ENCODE peak calls at places on chromosomes 6 and 20, in nine cellular contexts. M is nephron progenitor cell, J is neural crest cell, Y is activated B cell treated with CpG ODN at 0.5 μM for 24 hours, X is cardiac fibroblast, Z is thoracic aorta, U is left lung, Q is upper lobe of left lung, V is AG04450. P is an unnamed sample.

GRCh38 chr6:111210074-111210729 is 122.9 kb downstream of the SLC16A10 start:
- DNase-seq in M (peak), J (peak), Y (no peak), X (peak), Z (no peak), U (no peak), Q (no peak), V (peak), P (peak)

GRCh38 chr6:22526753-22527152 is 42.6 kb upstream of the HDGFL1 start:
- DNase-seq in M (no peak), J (no peak), Y (no peak), X (no peak), Z (no peak), U (no peak), Q (no peak), V (no peak), P (no peak)

GRCh38 chr6:161373905-161374451 is 100.1 kb upstream of the AGPAT4 start:
- DNase-seq in M (peak), J (peak), Y (peak), X (peak), Z (no peak), U (no peak), Q (peak), V (no peak), P (peak)

GRCh38 chr6:10425973-10426780 is 11.3 kb upstream of the TFAP2A start:
- DNase-seq in M (peak), J (no peak), Y (no peak), X (peak), Z (no peak), U (peak), Q (no peak), V (no peak), P (no peak)

GRCh38 chr6:148388477-148388876 is 45.8 kb downstream of the SASH1 start:
- DNase-seq in M (no peak), J (no peak), Y (no peak), X (no peak), Z (no peak), U (no peak), Q (no peak), V (no peak), P (no peak)

GRCh38 chr6:160421854-160422253 is 73.7 kb downstream of the SLC22A3 start:
- DNase-seq in M (no peak), J (no peak), Y (no peak), X (peak), Z (peak), U (no peak), Q (no peak), V (no peak), P (no peak)

GRCh38 chr20:24948939-24949679 is at the start of gene CST7:
- DNase-seq in M (no peak), J (no peak), Y (no peak), X (peak), Z (no peak), U (peak), Q (peak), V (no peak), P (no peak)

GRCh38 chr6:31246051-31246495 is 25.8 kb downstream of the HLA-C start:
- DNase-seq in M (peak), J (no peak), Y (no peak), X (peak), Z (no peak), U (no peak), Q (no peak), V (peak), P (no peak)

GRCh38 chr6:44651604-44652003 is 264.1 kb downstream of the CDC5L start:
- DNase-seq in M (no peak), J (no peak), Y (no peak), X (no peak), Z (no peak), U (no peak), Q (no peak), V (no peak), P (no peak)

GRCh38 chr20:36097331-36097730 is 57.2 kb upstream of the EPB41L1 start:
- DNase-seq in M (no peak), J (no peak), Y (no peak), X (peak), Z (no peak), U (no peak), Q (no peak), V (no peak), P (no peak)

GRCh38 chr6:139376604-139377218 is 2.3 kb upstream of the CITED2 start:
- DNase-seq in M (no peak), J (no peak), Y (no peak), X (peak), Z (no peak), U (no peak), Q (peak), V (no peak), P (no peak)

GRCh38 chr20:48983423-48984400 is 62.2 kb downstream of the ARFGEF2 start:
- DNase-seq in M (no peak), J (no peak), Y (no peak), X (peak), Z (no peak), U (no peak), Q (no peak), V (peak), P (no peak)

GRCh38 chr20:45067087-45067486 is 33.8 kb downstream of the KCNS1 start:
- DNase-seq in M (no peak), J (no peak), Y (no peak), X (no peak), Z (no peak), U (no peak), Q (no peak), V (no peak), P (no peak)

GRCh38 chr6:40477246-40478126 is 109.7 kb downstream of the LRFN2 start:
- DNase-seq in M (no peak), J (no peak), Y (no peak), X (no peak), Z (no peak), U (no peak), Q (no peak), V (no peak), P (no peak)

GRCh38 chr6:13357551-13358075 is 29.3 kb upstream of the TBC1D7 start:
- DNase-seq in M (no peak), J (peak), Y (no peak), X (peak), Z (no peak), U (no peak), Q (no peak), V (peak), P (no peak)

GRCh38 chr6:110534731-110535164 is 58.3 kb upstream of the SLC22A16 start:
- DNase-seq in M (no peak), J (no peak), Y (no peak), X (peak), Z (no peak), U (no peak), Q (no peak), V (no peak), P (no peak)

GRCh38 chr6:145275019-145275418 is 460.3 kb downstream of the EPM2A start:
- DNase-seq in M (no peak), J (no peak), Y (no peak), X (no peak), Z (no peak), U (no peak), Q (no peak), V (no peak), P (no peak)

GRCh38 chr20:46402236-46402886 is 4.1 kb downstream of the ELMO2 start:
- DNase-seq in M (no peak), J (no peak), Y (no peak), X (no peak), Z (no peak), U (no peak), Q (no peak), V (no peak), P (no peak)

GRCh38 chr6:78243519-78243918 is 590.7 kb downstream of the MEI4 start:
- DNase-seq in M (no peak), J (no peak), Y (no peak), X (peak), Z (no peak), U (no peak), Q (no peak), V (no peak), P (no peak)

GRCh38 chr6:38391909-38392614 is 247.7 kb downstream of the BTBD9 start:
- DNase-seq in M (no peak), J (no peak), Y (no peak), X (peak), Z (no peak), U (no peak), Q (no peak), V (no peak), P (no peak)

GRCh38 chr6:103280417-103280816 is 1579.3 kb downstream of the HACE1 start:
- DNase-seq in M (no peak), J (no peak), Y (no peak), X (no peak), Z (no peak), U (no peak), Q (no peak), V (no peak), P (no peak)

GRCh38 chr6:109230444-109230843 is 135.1 kb downstream of the CEP57L1 start:
- DNase-seq in M (no peak), J (no peak), Y (no peak), X (no peak), Z (no peak), U (no peak), Q (no peak), V (no peak), P (no peak)

GRCh38 chr6:39330057-39330456 is 7.6 kb upstream of the KCNK16 start:
- DNase-seq in M (no peak), J (no peak), Y (no peak), X (no peak), Z (no peak), U (no peak), Q (no peak), V (no peak), P (no peak)

GRCh38 chr6:21201673-21202430 is 391.7 kb upstream of the SOX4 start:
- DNase-seq in M (peak), J (no peak), Y (no peak), X (no peak), Z (no peak), U (no peak), Q (no peak), V (no peak), P (no peak)

GRCh38 chr6:85421963-85422362 is 27.9 kb upstream of the NT5E start:
- DNase-seq in M (no peak), J (no peak), Y (no peak), X (peak), Z (no peak), U (no peak), Q (no peak), V (no peak), P (no peak)

GRCh38 chr20:37598101-37598530 is 70.4 kb upstream of the BLCAP start:
- DNase-seq in M (peak), J (peak), Y (no peak), X (no peak), Z (no peak), U (no peak), Q (no peak), V (no peak), P (no peak)

GRCh38 chr20:62064788-62065668 is 653 bp downstream of the TAF4 start:
- DNase-seq in M (peak), J (peak), Y (no peak), X (no peak), Z (no peak), U (no peak), Q (no peak), V (no peak), P (no peak)

GRCh38 chr20:23668477-23668951 is 20.3 kb downstream of the CST4 start:
- DNase-seq in M (peak), J (peak), Y (no peak), X (peak), Z (no peak), U (no peak), Q (peak), V (no peak), P (peak)

GRCh38 chr6:101909376-101909775 is 515.9 kb downstream of the GRIK2 start:
- DNase-seq in M (no peak), J (no peak), Y (no peak), X (no peak), Z (no peak), U (no peak), Q (no peak), V (no peak), P (no peak)

GRCh38 chr6:163579880-163580295 is 165.4 kb downstream of the QKI start:
- DNase-seq in M (no peak), J (no peak), Y (no peak), X (peak), Z (no peak), U (no peak), Q (peak), V (no peak), P (no peak)

DNA sequence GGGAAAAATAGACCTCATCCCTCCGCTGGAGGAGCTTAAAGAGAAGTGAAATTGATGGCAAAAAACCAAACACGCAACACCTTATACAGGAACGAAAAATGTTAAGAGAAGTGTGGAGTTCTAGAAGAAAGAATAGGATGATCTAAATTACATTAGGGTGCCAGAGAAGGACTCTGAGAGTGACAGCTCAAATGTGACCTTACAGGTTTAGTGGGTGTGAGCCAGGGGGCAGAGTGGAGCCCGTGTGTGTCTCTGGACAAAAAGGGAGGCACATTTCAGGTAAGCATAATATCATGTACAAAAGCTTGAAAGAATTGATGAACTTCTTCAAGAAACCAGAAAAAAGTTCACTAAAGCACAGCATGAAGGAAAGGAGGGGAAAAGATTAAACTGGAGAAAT is 20.8 kb downstream of the HLA-DRA start:
- DNase-seq in M (no peak), J (no peak), Y (no peak), X (no peak), Z (no peak), U (no peak), Q (no peak), V (no peak), P (no peak)
- TF ChIP-seq CTCF in M (no peak), J (no peak), Y (no peak), X (no peak), Z (no peak), U (no peak), Q (no peak), V (no peak), P (no peak)

GRCh38 chr20:31595654-31596411 is 9.3 kb upstream of the ID1 start:
- DNase-seq in M (peak), J (peak), Y (no peak), X (peak), Z (peak), U (peak), Q (peak), V (peak), P (no peak)
- TF ChIP-seq CTCF in M (no peak), J (no peak), Y (no peak), X (no peak), Z (no peak), U (no peak), Q (no peak), V (no peak), P (no peak)

DNA sequence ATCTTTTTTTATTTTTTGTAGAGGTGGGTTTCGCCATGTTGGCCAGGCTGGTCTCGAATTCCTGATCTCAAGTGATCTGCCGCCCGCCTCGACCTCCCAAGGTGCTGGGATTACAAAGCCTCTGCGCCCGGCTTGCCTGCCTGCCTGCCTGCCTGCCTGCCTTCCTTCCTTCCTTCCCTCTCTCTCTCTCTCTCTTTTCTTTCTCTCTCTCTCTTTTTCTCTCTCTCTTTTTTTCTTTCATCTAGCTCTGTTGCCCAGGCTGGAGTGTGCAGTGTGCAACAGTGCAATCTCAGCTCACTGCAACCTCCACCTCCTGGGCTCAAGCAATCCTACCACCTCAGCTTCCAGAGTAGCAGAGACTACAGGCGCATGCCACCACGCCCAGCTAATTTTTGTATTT is 4.6 kb upstream of the ILRUN start:
- DNase-seq in M (no peak), J (no peak), Y (no peak), X (no peak), Z (no peak), U (no peak), Q (no peak), V (no peak), P (no peak)
- TF ChIP-seq CTCF in M (no peak), J (no peak), Y (no peak), X (no peak), Z (no peak), U (no peak), Q (no peak), V (no peak), P (no peak)

GRCh38 chr6:119467478-119468081 is 118.0 kb upstream of the MAN1A1 start:
- DNase-seq in M (no peak), J (no peak), Y (no peak), X (peak), Z (no peak), U (no peak), Q (no peak), V (peak), P (no peak)
- TF ChIP-seq CTCF in M (no peak), J (no peak), Y (no peak), X (no peak), Z (no peak), U (no peak), Q (no peak), V (no peak), P (no peak)

GRCh38 chr6:158559895-158560786 is at the start of gene TMEM181:
- DNase-seq in M (peak), J (peak), Y (peak), X (peak), Z (peak), U (peak), Q (peak), V (peak), P (peak)
- TF ChIP-seq CTCF in M (no peak), J (no peak), Y (no peak), X (no peak), Z (no peak), U (no peak), Q (no peak), V (no peak), P (no peak)

GRCh38 chr20:1875169-1875554 is 20.0 kb upstream of the SIRPA start:
- DNase-seq in M (no peak), J (no peak), Y (no peak), X (no peak), Z (no peak), U (no peak), Q (no peak), V (no peak), P (no peak)
- TF ChIP-seq CTCF in M (no peak), J (no peak), Y (no peak), X (no peak), Z (no peak), U (no peak), Q (no peak), V (no peak), P (no peak)